ENCODE peak calls at places on chromosomes 2 and 18, in six cellular contexts. J is stomach, V is AG10803, I is left ventricle myocardium inferior, G is kidney epithelial cell, T is HFF-Myc. S is an unnamed sample.

GRCh38 chr18:267380-267687 is 513 bp downstream of the THOC1 start:
- DNase-seq in J (no peak), V (peak; percentile 1), I (no peak), G (no peak), T (no peak), S (no peak)

GRCh38 chr2:2251255-2251654 is 79.8 kb downstream of the MYT1L start:
- DNase-seq in J (no peak), V (no peak), I (no peak), G (no peak), T (no peak), S (no peak)

GRCh38 chr2:156396126-156396525 is 40.1 kb upstream of the GPD2 start:
- DNase-seq in J (no peak), V (no peak), I (no peak), G (no peak), T (no peak), S (no peak)

GRCh38 chr2:98669675-98670074 is 61.3 kb downstream of the MGAT4A start:
- DNase-seq in J (no peak), V (no peak), I (no peak), G (peak; percentile 74), T (no peak), S (peak; percentile 9)

GRCh38 chr2:216219866-216220265 is 110.7 kb downstream of the XRCC5 start:
- DNase-seq in J (no peak), V (no peak), I (no peak), G (no peak), T (no peak), S (no peak)

GRCh38 chr2:169840747-169841142 is 13.5 kb downstream of the UBR3 start:
- DNase-seq in J (no peak), V (no peak), I (no peak), G (no peak), T (no peak), S (no peak)

GRCh38 chr2:72920317-72921087 is 3.2 kb downstream of the EMX1 start:
- DNase-seq in J (peak; percentile 20), V (peak; percentile 16), I (no peak), G (no peak), T (no peak), S (peak; percentile 33)

GRCh38 chr18:5073026-5073944 is 123.8 kb downstream of the AKAIN1 start:
- DNase-seq in J (no peak), V (peak; percentile 18), I (no peak), G (no peak), T (no peak), S (peak; percentile 51)

GRCh38 chr2:161414385-161415040 is 1.6 kb upstream of the TBR1 start:
- DNase-seq in J (no peak), V (peak; percentile 12), I (no peak), G (no peak), T (no peak), S (no peak)

GRCh38 chr18:72868666-72869661 is 1.2 kb upstream of the NETO1 start:
- DNase-seq in J (no peak), V (no peak), I (no peak), G (no peak), T (no peak), S (no peak)

GRCh38 chr2:40611196-40611595 is 159.3 kb upstream of the SLC8A1 start:
- DNase-seq in J (no peak), V (no peak), I (no peak), G (no peak), T (no peak), S (no peak)

GRCh38 chr2:26562811-26563645 is 78.1 kb downstream of the CIB4 start:
- DNase-seq in J (peak; percentile 83), V (no peak), I (no peak), G (peak; percentile 37), T (no peak), S (peak; percentile 41)

GRCh38 chr2:238127165-238128060 is 11.1 kb upstream of the KLHL30 start:
- DNase-seq in J (no peak), V (peak; percentile 31), I (no peak), G (no peak), T (no peak), S (peak; percentile 43)

DNA sequence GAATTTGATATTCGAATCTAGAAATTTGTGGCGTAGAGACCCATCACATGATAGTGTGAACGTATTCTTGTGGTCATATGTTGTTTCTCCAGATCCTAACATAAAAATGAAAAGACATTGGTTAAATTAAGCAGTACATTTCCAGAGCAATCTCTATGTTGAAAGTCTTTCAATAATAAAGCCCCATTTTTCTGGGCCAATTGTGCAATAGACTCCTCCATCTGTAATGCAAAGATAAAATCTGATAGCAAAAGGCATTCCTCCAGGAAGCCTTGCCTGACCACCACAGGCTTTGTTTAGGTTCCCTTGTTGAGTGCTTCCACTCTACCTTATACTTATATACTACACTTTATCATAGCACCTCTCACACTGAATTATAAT is 31.3 kb downstream of the APOB start:
- DNase-seq in J (no peak), V (no peak), I (no peak), G (no peak), T (no peak), S (no peak)
- H3K4me3 ChIP-seq in J (no peak overlapping the region), V (no peak overlapping the region), I (no peak overlapping the region), G (no peak overlapping the region), T (no peak overlapping the region), S (no peak overlapping the region)

DNA sequence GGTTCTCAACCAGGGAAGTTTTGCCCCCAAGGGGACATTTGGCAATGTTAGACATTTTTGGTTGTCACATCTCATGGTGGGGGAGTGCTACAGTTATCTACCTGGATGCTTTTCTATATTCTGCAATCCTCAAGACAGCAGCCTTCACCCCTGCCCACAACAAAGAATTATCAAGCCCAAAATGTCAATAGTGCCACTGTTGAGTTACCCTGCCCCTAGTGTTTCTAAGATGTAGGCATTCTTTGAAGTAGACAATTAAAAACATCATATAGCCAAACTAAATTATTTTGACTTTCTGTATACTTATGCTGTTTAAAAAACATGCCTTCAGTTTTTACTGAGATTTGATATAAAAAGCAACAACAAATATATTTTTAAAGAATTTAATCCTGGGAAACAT is 48.0 kb downstream of the ABI2 start:
- DNase-seq in J (no peak), V (no peak), I (no peak), G (no peak), T (no peak), S (no peak)
- TF ChIP-seq CTCF in J (no peak), V (no peak), I (no peak), G (peak; percentile 4), T (no peak), S (peak; percentile 7)

DNA sequence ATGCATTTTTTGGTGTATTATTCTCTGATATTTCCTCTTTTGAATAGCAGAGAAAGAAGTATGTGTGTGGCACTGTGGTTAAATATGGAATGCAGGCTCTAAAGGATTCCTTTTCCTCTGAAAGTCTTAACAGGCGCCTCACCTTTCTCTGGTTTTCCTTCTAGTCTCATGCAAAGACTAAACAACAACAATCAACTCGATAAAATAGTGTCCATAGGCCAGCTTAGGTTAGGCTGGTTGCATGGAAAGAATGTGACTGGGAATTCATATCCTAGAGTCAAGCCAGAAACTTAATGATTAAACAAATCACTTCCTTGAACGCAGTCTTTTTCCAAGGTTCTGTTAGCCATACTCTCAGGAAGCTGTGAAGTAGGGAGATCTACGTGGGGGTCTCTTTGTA is 800.8 kb upstream of the ID2 start:
- DNase-seq in J (no peak), V (peak; percentile 62), I (no peak), G (peak; percentile 49), T (no peak), S (no peak)
- H3K4me3 ChIP-seq in J (no peak overlapping the region), V (no peak overlapping the region), I (no peak overlapping the region), G (no peak overlapping the region), T (no peak overlapping the region), S (no peak overlapping the region)

GRCh38 chr2:208103616-208104015 is 20.7 kb downstream of the CRYGD start:
- DNase-seq in J (no peak), V (no peak), I (no peak), G (no peak), T (no peak), S (no peak)

GRCh38 chr2:208097801-208098200 is 26.5 kb downstream of the CRYGD start:
- DNase-seq in J (no peak), V (peak; percentile 88), I (no peak), G (no peak), T (no peak), S (peak; percentile 32)

GRCh38 chr2:208098267-208098666 is 26.1 kb downstream of the CRYGD start:
- DNase-seq in J (no peak), V (no peak), I (no peak), G (no peak), T (no peak), S (no peak)

GRCh38 chr2:208099682-208100081 is 24.6 kb downstream of the CRYGD start:
- DNase-seq in J (no peak), V (no peak), I (no peak), G (no peak), T (no peak), S (no peak)

DNA sequence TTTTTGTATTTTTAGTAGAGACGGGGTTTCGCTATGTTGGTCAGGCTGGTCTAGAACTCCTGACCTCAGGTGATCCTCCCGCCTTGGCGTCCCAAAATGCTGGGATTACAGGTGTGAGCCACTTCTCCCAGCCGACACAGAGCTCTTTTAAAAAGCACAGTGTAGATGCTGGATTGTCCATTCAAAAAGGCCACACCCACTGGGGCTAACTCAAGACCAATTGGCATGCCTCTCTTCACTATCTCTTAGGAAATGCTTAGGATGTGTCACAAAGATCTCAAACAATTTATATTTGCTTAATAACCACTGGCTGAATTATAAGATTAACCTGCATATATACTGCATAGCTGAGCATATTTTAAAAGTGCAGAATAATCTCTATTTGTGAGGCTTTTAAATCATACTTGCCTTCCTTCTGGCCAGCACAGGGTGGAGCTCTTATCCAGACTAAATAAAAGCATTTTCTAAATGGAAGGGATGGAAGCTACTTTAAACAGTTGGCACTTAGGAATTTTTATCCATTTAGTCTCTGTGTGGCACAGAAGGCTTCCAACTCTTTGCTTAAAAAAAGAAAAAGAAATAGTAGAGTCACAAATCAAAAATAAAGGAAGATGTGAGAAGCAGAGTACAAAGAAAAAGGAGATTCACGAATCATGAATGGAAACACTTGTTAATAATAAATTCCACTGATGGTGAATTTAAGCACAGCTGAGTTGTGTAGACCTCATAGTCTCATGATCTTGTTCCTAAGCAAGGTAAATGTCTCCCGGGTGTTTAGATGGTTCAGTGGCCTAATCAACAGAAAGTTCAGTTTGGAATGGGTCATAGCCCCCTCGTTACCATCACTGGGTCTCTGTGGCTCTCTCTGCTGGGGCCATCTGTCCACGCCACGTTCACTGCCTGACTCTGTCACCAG is 22.4 kb downstream of the CRYGD start:
- DNase-seq in J (no peak), V (peak; percentile 31), I (no peak), G (no peak), T (no peak), S (peak; percentile 29)
- TF ChIP-seq CTCF in J (no peak), V (peak; percentile 34), I (peak; percentile 22), G (peak; percentile 50), T (peak; percentile 16), S (peak; percentile 21)

DNA sequence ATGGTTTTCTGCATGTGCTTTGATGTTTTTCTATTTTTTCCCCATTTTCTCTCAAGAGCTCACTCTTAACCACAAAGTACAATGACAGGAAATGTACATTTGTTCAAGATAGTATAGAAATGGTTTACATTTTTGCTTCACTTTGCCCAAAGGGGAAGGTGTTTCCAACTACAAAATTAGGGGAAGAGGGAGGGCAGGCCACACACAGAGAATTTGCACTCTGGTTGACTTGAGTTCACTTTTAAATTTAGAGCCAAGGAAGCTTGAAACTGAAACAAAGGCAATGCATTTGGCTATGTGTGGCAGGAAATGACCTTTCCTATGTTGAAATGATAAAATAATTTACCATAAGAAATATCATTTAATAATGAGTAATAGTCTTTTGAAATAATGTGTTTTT is 19.1 kb upstream of the VIT start:
- DNase-seq in J (no peak), V (no peak), I (no peak), G (no peak), T (no peak), S (peak; percentile 49)
- H3K4me3 ChIP-seq in J (no peak overlapping the region), V (no peak overlapping the region), I (no peak overlapping the region), G (no peak overlapping the region), T (no peak overlapping the region), S (no peak overlapping the region)

GRCh38 chr18:7592305-7593071 is 25.4 kb downstream of the PTPRM start:
- DNase-seq in J (no peak), V (no peak), I (no peak), G (no peak), T (no peak), S (no peak)
- TF ChIP-seq CTCF in J (no peak), V (peak; percentile 5), I (peak; percentile 38), G (peak; percentile 66), T (no peak), S (peak; percentile 4)

S was measured in fibroblast of pulmonary artery.